ENCODE peak calls at places on chromosomes 4 and X, in six cellular contexts. S is epithelial cell of proximal tubule, K is thoracic aorta, T is hepatocyte, N is RWPE2, V is pancreas. X is an unnamed sample.
A peak's percentile ranks its signal among the peaks of the same experiment; 100 is the strongest.

GRCh38 chrX:41475166-41475565 is 28.0 kb downstream of the NYX start:
- DNase-seq in S (no peak), K (no peak), T (no peak), N (no peak), V (no peak), X (no peak)

GRCh38 chrX:13128104-13128503 is 83.7 kb upstream of the FAM9C start:
- DNase-seq in S (no peak), K (no peak), T (no peak), N (no peak), V (no peak), X (no peak)

GRCh38 chr4:55346851-55347255 is 811 bp downstream of the SRD5A3 start:
- DNase-seq in S (no peak), K (no peak), T (no peak), N (no peak), V (no peak), X (no peak)

GRCh38 chr4:138875886-138876608 is 139.5 kb upstream of the NOCT start:
- DNase-seq in S (peak; percentile 60), K (no peak), T (no peak), N (no peak), V (no peak), X (peak; percentile 70)

GRCh38 chr4:52376107-52376704 is 282.9 kb downstream of the USP46 start:
- DNase-seq in S (peak; percentile 6), K (no peak), T (peak; percentile 76), N (no peak), V (peak; percentile 18), X (peak; percentile 24)

GRCh38 chr4:152045781-152046571 is 285.2 kb upstream of the GATB start:
- DNase-seq in S (no peak), K (no peak), T (peak; percentile 86), N (no peak), V (peak; percentile 63), X (no peak)

GRCh38 chr4:37567781-37568180 is 118.4 kb downstream of the RELL1 start:
- DNase-seq in S (no peak), K (no peak), T (no peak), N (no peak), V (no peak), X (no peak)

GRCh38 chr4:114163051-114163450 is 183.6 kb upstream of the ARSJ start:
- DNase-seq in S (no peak), K (no peak), T (no peak), N (no peak), V (no peak), X (no peak)

GRCh38 chr4:113434247-113434587 is 327.3 kb downstream of the CAMK2D start:
- DNase-seq in S (peak; percentile 93), K (no peak), T (no peak), N (no peak), V (no peak), X (no peak)

GRCh38 chrX:122094611-122095010 is 1047.2 kb downstream of the GLUD2 start:
- DNase-seq in S (no peak), K (no peak), T (peak; percentile 4), N (no peak), V (no peak), X (no peak)

GRCh38 chrX:153449306-153450113 is 3.7 kb upstream of the TREX2 start:
- DNase-seq in S (no peak), K (no peak), T (peak; percentile 2), N (no peak), V (no peak), X (no peak)

GRCh38 chr4:172995161-172995560 is 173.4 kb upstream of the GALNT7 start:
- DNase-seq in S (no peak), K (no peak), T (no peak), N (no peak), V (no peak), X (no peak)

GRCh38 chrX:140712413-140713173 is 3.0 kb downstream of the LINC00632 start:
- DNase-seq in S (no peak), K (peak; percentile 3), T (peak; percentile 86), N (no peak), V (peak; percentile 30), X (peak; percentile 2)

GRCh38 chr4:57719451-57719850 is 609.3 kb upstream of the IGFBP7 start:
- DNase-seq in S (peak; percentile 38), K (no peak), T (no peak), N (no peak), V (no peak), X (no peak)

GRCh38 chr4:80878218-80878617 is 152.3 kb upstream of the BMP3 start:
- DNase-seq in S (no peak), K (no peak), T (no peak), N (no peak), V (no peak), X (no peak)

GRCh38 chr4:85717366-85717765 is 242.4 kb downstream of the ARHGAP24 start:
- DNase-seq in S (no peak), K (no peak), T (no peak), N (no peak), V (no peak), X (peak; percentile 91)

GRCh38 chr4:113756005-113756410 is 5.5 kb downstream of the CAMK2D start:
- DNase-seq in S (no peak), K (no peak), T (no peak), N (no peak), V (no peak), X (peak; percentile 19)

GRCh38 chr4:86939737-86940141 is 4.9 kb downstream of the AFF1 start:
- DNase-seq in S (no peak), K (no peak), T (no peak), N (no peak), V (no peak), X (no peak)

GRCh38 chr4:2832309-2832980 is 11.2 kb upstream of the ADD1 start:
- DNase-seq in S (no peak), K (no peak), T (no peak), N (peak; percentile 63), V (no peak), X (no peak)

GRCh38 chr4:2831611-2832308 is 11.9 kb upstream of the ADD1 start:
- DNase-seq in S (no peak), K (peak; percentile 1), T (no peak), N (peak; percentile 71), V (no peak), X (no peak)

GRCh38 chr4:2829321-2829932 is 14.2 kb upstream of the ADD1 start:
- DNase-seq in S (no peak), K (no peak), T (no peak), N (peak; percentile 59), V (no peak), X (no peak)

GRCh38 chr4:2829933-2830451 is 13.7 kb upstream of the ADD1 start:
- DNase-seq in S (no peak), K (no peak), T (no peak), N (peak; percentile 52), V (no peak), X (no peak)

GRCh38 chr4:2830632-2831610 is 12.7 kb upstream of the ADD1 start:
- DNase-seq in S (no peak), K (no peak), T (no peak), N (peak; percentile 41), V (no peak), X (no peak)
- TF ChIP-seq CTCF in S (no peak), K (no peak), T (no peak), N (no peak), V (no peak), X (no peak)

DNA sequence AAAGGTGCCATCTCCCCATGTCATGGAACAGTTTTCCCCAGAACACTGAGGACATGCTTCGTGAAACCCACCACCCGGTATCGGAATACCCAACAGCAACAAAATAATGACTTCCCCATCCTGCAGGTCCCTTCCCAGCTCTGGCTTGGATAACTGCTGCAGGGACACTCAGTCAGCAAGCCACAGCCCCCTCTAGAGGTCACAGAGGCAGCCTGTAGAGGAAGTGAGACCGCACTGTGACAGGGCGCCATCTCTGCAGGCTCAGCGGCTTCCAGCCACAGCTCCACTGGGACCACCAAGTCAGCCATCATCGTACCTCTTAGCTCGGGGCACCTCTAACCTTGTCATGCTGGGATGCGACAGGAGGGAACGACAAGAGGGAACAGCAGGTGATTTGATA is 315.9 kb downstream of the LDB2 start:
- DNase-seq in S (no peak), K (no peak), T (no peak), N (no peak), V (no peak), X (no peak)
- TF ChIP-seq CTCF in S (peak; percentile 37), K (no peak), T (no peak), N (no peak), V (no peak), X (peak; percentile 39)

DNA sequence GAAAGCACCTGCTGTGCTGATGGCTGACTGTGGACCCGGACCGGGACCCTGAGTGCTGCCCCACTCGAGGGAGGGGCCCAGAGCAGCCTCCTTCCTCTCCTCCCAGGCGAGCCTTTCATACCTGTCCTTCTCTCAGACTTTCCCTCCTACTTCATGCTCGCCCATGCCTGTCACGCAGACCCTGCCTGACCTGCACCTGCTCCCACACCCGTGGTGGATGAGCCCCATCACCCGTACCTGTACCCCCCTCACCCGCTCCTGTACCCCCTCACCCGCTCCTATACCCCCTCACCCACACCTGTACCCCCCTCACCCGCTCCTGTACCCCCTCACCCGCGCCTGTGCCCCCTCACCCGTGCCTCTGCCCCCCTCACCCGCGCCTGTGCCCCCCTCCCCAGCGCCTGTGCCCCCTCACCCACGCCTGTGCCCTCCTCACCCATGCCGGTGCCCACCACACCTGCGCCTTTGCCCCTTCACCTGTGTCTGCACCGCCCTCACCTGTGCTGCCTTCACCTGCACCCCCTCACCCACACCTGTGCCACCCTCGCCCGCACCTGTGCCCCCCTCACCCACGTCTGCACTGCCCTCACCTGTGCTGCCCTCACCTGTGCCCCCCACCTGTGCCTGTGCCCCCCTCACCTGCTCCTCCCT is 5.8 kb downstream of the MAEA start:
- DNase-seq in S (no peak), K (no peak), T (no peak), N (peak; percentile 45), V (no peak), X (no peak)
- TF ChIP-seq CTCF in S (no peak), K (no peak), T (no peak), N (no peak), V (no peak), X (no peak)

DNA sequence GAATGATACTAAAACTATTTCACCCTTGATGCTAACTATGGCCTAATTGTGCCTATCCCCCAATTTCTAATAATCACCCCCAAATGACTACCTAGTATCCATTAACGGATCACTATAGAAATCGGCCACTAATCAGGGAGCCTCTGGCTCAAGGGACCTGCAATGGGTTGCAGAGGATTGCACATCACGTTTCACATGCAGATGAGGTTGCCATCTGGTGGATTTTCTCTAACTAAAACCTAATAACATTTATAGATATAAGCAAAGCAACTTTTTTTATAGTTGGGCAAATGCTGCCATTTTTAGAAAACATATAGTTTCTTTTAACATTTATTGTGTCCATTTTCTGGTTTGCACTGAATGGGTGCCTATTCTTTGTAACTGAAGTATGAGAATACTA is 28.3 kb upstream of the ALG13 start:
- DNase-seq in S (no peak), K (no peak), T (peak; percentile 22), N (no peak), V (no peak), X (no peak)
- TF ChIP-seq CTCF in S (peak; percentile 26), K (no peak), T (peak; percentile 41), N (no peak), V (no peak), X (no peak)

DNA sequence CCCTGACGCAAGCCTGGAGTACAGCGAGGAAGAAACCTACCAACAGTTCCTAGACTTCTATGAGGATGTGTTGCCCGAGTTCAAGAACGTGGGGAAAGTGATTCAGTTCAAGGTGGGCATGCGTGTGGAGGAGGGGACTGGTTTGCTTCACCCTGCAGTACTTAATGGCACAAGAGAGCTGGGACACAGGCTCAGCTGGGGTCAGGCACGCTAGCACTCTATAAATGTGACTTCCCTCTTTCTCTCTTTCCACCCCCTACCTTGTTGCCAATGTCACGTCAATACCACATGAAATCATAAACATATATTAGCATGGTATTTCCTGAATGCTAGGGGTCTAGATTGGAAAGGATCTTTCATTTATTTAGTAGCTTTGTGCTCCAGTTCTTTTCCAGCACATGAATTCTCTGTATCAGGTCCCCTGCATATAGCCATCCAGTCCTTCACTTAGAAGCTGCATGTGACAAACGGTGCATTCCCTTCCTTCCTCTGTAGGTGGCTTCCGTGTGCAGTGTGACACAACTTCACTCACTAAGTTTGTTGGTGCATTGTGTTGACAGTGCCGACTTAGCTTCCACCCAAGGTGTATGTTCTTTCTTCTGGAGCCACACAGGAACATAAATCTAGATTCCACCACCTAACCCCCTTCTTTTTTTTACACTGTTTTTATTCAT is 25.6 kb downstream of the ZRSR2 start:
- DNase-seq in S (no peak), K (no peak), T (peak; percentile 68), N (no peak), V (no peak), X (no peak)
- TF ChIP-seq CTCF in S (peak; percentile 39), K (no peak), T (peak; percentile 51), N (no peak), V (no peak), X (peak; percentile 15)